ENCODE peak calls at places on chromosomes 7 and 10, in nine cellular contexts. X is HCT116, W is adrenal gland, L is GM12878, I is suprapubic skin, J is uterus, V is IMR-90, C is A549, H is H54. B is an unnamed sample.

GRCh38 chr7:48158404-48158803 is 12.9 kb upstream of the ABCA13 start:
- DNase-seq in J (no peak), V (peak; percentile 73), X (no peak), I (no peak), W (no peak), L (no peak), H (no peak), C (no peak), B (no peak)

GRCh38 chr7:50718876-50719275 is 63.8 kb downstream of the GRB10 start:
- DNase-seq in I (no peak), H (no peak), C (no peak), L (no peak), X (no peak), W (no peak), J (no peak), V (no peak), B (no peak)

GRCh38 chr7:1964913-1965578 is 267.7 kb downstream of the MAD1L1 start:
- DNase-seq in J (no peak), V (no peak), L (no peak), I (no peak), W (no peak), H (no peak), C (no peak), X (no peak), B (no peak)

GRCh38 chr7:157855016-157855415 is 518.2 kb downstream of the DNAJB6 start:
- DNase-seq in W (no peak), V (no peak), L (no peak), H (no peak), I (no peak), C (no peak), X (no peak), J (no peak), B (no peak)

GRCh38 chr7:141484907-141485306 is 66.3 kb upstream of the AGK start:
- DNase-seq in C (no peak), V (no peak), W (no peak), J (no peak), X (no peak), I (no peak), L (no peak), H (no peak), B (no peak)

GRCh38 chr10:31897506-31897905 is 31.1 kb downstream of the ARHGAP12 start:
- DNase-seq in H (no peak), W (no peak), V (peak; percentile 22), I (no peak), J (no peak), X (no peak), L (no peak), C (no peak), B (no peak)

GRCh38 chr7:22849158-22849557 is 26.5 kb upstream of the TOMM7 start:
- DNase-seq in L (no peak), I (no peak), W (no peak), C (no peak), J (no peak), H (no peak), X (no peak), V (no peak), B (no peak)

GRCh38 chr7:82594665-82595064 is 151.1 kb upstream of the CACNA2D1 start:
- DNase-seq in C (no peak), H (no peak), V (no peak), W (no peak), X (no peak), L (no peak), J (no peak), I (no peak), B (no peak)

GRCh38 chr7:66326501-66327180 is 121.5 kb downstream of the TPST1 start:
- DNase-seq in W (peak; percentile 28), J (no peak), L (no peak), V (peak; percentile 96), X (no peak), I (no peak), H (no peak), C (no peak), B (no peak)

GRCh38 chr7:336810-337566 is 47.0 kb downstream of the FOXL3 start:
- DNase-seq in X (no peak), J (no peak), I (no peak), L (no peak), C (no peak), W (no peak), H (no peak), V (no peak), B (no peak)

GRCh38 chr7:142001163-142001874 is 5.6 kb downstream of the MGAM start:
- DNase-seq in C (no peak), I (no peak), L (no peak), V (no peak), X (peak; percentile 21), W (no peak), H (no peak), J (no peak), B (no peak)

GRCh38 chr10:12380999-12381398 is 31.7 kb downstream of the CAMK1D start:
- DNase-seq in C (no peak), V (no peak), H (no peak), W (no peak), I (no peak), L (no peak), J (no peak), X (no peak), B (no peak)

GRCh38 chr10:13700461-13701144 is 113.8 kb downstream of the PRPF18 start:
- DNase-seq in C (no peak), W (no peak), L (no peak), I (no peak), H (no peak), X (no peak), J (no peak), V (no peak), B (no peak)

GRCh38 chr10:47306429-47307210 is 6.6 kb downstream of the GDF10 start:
- DNase-seq in L (no peak), J (no peak), V (no peak), C (no peak), H (no peak), I (no peak), W (no peak), X (no peak), B (peak; percentile 33)

GRCh38 chr7:43729214-43729923 is at the start of gene COA1:
- DNase-seq in J (peak; percentile 86), L (peak; percentile 68), X (peak; percentile 90), V (peak; percentile 91), I (peak; percentile 92), W (peak; percentile 86), H (peak; percentile 91), C (peak; percentile 77), B (peak; percentile 94)
- TF ChIP-seq POLR2A in J (no peak), L (peak; percentile 86), X (peak; percentile 86), V (peak; percentile 59), I (no peak), W (no peak), H (peak; percentile 91), C (peak; percentile 81), B (peak; percentile 89)

DNA sequence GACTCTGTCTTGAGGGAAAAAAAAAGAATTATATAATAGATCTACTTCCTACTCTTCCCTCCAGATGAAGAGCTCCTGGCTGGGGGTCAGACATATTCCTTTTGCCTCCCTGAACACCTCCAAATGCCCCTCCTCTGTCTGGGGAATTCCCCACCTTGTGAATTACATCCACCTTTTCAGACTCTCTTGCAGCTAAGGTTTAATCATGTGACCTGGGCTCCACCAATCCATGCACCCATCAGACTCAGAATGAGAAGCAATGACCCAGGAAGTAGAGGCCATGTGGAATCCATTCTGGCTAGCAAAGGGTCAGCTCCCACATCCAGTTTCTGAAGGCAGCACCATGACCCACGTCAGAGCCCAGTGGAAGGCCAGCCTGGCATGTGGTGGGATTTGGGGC is 93.6 kb upstream of the CUX1 start:
- DNase-seq in J (no peak), X (no peak), H (no peak), L (no peak), I (no peak), V (no peak), C (no peak), W (no peak), B (no peak)
- TF ChIP-seq POLR2A in J (no peak), X (no peak), H (no peak), L (no peak), I (no peak), V (no peak), C (no peak), W (no peak), B (no peak)

GRCh38 chr10:96588060-96588554 is 1.3 kb upstream of the TM9SF3 start:
- DNase-seq in V (no peak), C (no peak), J (no peak), L (no peak), W (no peak), H (no peak), X (no peak), I (no peak), B (no peak)

GRCh38 chr10:96585726-96586418 is 940 bp downstream of the TM9SF3 start:
- DNase-seq in W (no peak), X (no peak), H (peak; percentile 19), J (no peak), V (peak; percentile 7), L (no peak), I (no peak), C (no peak), B (peak; percentile 70)

GRCh38 chr10:96587255-96588059 is 645 bp upstream of the TM9SF3 start:
- DNase-seq in W (peak; percentile 88), C (peak; percentile 34), J (peak; percentile 72), H (peak; percentile 52), L (no peak), I (peak; percentile 89), X (peak; percentile 48), V (peak; percentile 83), B (peak; percentile 89)

GRCh38 chr10:96584474-96584873 is 2.3 kb downstream of the TM9SF3 start:
- DNase-seq in L (no peak), J (no peak), W (no peak), V (no peak), I (no peak), X (no peak), H (no peak), C (no peak), B (no peak)

DNA sequence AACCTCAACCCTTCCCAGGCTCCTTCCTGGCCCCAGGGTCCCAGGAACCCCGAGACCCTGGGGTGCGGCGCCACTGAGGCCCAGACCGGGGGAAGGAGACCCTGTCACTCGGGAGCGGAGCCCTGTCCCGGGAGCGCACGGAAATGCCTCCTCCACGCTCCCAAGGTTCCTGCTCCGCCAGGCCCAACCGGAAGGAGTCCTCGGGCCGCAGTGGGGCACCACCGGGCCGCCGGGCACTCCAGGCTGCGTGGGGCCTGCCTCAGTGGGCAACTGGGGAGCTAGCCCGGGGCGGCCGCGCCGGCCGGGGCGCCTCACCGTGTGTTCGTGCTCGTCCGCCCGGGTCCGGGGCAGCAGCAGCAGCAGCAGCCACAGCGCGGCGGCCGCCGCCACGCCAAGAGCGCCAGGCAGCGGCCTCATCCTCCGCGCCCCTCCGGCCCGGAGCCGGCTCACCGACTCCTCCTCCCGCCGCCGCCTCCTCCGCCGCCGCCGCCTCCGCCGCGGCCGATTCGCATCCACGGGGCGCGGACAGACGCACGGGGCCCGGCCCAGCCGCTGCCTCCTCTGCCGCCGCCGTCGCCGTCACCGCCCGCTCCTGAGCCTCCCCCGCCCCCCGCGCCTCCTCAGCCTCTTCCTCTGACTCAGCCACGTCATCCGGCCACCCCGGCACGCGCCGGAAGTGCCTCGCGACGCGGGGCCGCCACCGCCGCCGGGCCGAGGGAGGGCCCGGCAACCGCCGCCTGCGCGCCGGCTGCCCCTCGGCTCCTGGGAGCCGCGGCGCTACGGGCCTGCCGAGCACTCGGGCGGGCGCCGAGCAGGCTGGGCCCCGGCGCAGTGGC is at the start of gene TM9SF3:
- DNase-seq in V (peak; percentile 83), H (peak; percentile 85), L (no peak), C (peak; percentile 76), X (peak; percentile 49), J (peak; percentile 90), I (peak; percentile 97), W (peak; percentile 93), B (peak; percentile 98)
- TF ChIP-seq POLR2A in V (peak; percentile 91), H (peak; percentile 88), L (peak; percentile 90), C (peak; percentile 86), X (peak; percentile 93), J (peak; percentile 85), I (peak; percentile 84), W (peak; percentile 91), B (peak; percentile 89)

GRCh38 chr7:44999245-45000095 is 531 bp upstream of the CCM2 start:
- DNase-seq in L (peak; percentile 96), H (peak; percentile 97), J (peak; percentile 100), V (peak; percentile 99), X (peak; percentile 96), C (peak; percentile 83), I (peak; percentile 99), W (peak; percentile 100), B (peak; percentile 99)
- TF ChIP-seq POLR2A in L (no peak), H (peak; percentile 5), J (peak; percentile 26), V (no peak), X (peak; percentile 41), C (peak; percentile 62), I (no peak), W (peak; percentile 43), B (peak; percentile 26)

B was measured in erythroblast.